ENCODE peak calls at places on chromosomes 11 and 22, in seven cellular contexts. One of them, this sample, is unnamed.

GRCh38 chr11:13984616-13985474 is 22.3 kb downstream of the SPON1 start:
- DNase-seq in GM12878: no peak
- DNase-seq in HL-60: no peak
- DNase-seq in SK-N-SH: peak; percentile 31
- DNase-seq in HCT116: no peak
- DNase-seq in HepG2: no peak
- DNase-seq in GM23338: no peak
- DNase-seq in this sample: no peak

GRCh38 chr11:112227002-112227401 is 774 bp downstream of the PTS start:
- DNase-seq in HL-60: no peak
- DNase-seq in GM12878: no peak
- DNase-seq in HepG2: no peak
- DNase-seq in GM23338: peak; percentile 12
- DNase-seq in SK-N-SH: peak; percentile 35
- DNase-seq in HCT116: no peak
- DNase-seq in this sample: no peak

GRCh38 chr11:93917673-93918072 is 67.3 kb upstream of the VSTM5 start:
- DNase-seq in HCT116: no peak
- DNase-seq in HepG2: no peak
- DNase-seq in SK-N-SH: no peak
- DNase-seq in HL-60: no peak
- DNase-seq in GM23338: no peak
- DNase-seq in GM12878: no peak
- DNase-seq in this sample: no peak

GRCh38 chr11:134592391-134592990 is 180.4 kb upstream of the B3GAT1 start:
- DNase-seq in SK-N-SH: peak; percentile 51
- DNase-seq in HepG2: peak; percentile 15
- DNase-seq in HCT116: peak; percentile 49
- DNase-seq in GM12878: no peak
- DNase-seq in HL-60: peak; percentile 25
- DNase-seq in GM23338: peak; percentile 88
- DNase-seq in this sample: peak; percentile 25

GRCh38 chr11:79564288-79564925 is 123.6 kb upstream of the TENM4 start:
- DNase-seq in SK-N-SH: no peak
- DNase-seq in HL-60: no peak
- DNase-seq in GM12878: no peak
- DNase-seq in HCT116: no peak
- DNase-seq in GM23338: no peak
- DNase-seq in HepG2: no peak
- DNase-seq in this sample: no peak

GRCh38 chr11:1149545-1149944 is 8.2 kb upstream of the MUC5AC start:
- DNase-seq in HepG2: no peak
- DNase-seq in GM23338: no peak
- DNase-seq in SK-N-SH: no peak
- DNase-seq in GM12878: no peak
- DNase-seq in HCT116: no peak
- DNase-seq in HL-60: no peak
- DNase-seq in this sample: no peak

GRCh38 chr11:65493367-65494176 is 5.3 kb upstream of the MALAT1 start:
- DNase-seq in GM23338: peak; percentile 18
- DNase-seq in SK-N-SH: no peak
- DNase-seq in GM12878: no peak
- DNase-seq in HepG2: peak; percentile 80
- DNase-seq in HL-60: no peak
- DNase-seq in HCT116: peak; percentile 94
- DNase-seq in this sample: no peak

GRCh38 chr11:45654242-45654641 is 11.2 kb downstream of the CHST1 start:
- DNase-seq in HL-60: no peak
- DNase-seq in HCT116: no peak
- DNase-seq in SK-N-SH: no peak
- DNase-seq in GM23338: no peak
- DNase-seq in HepG2: no peak
- DNase-seq in GM12878: no peak
- DNase-seq in this sample: no peak

GRCh38 chr11:108803781-108804180 is 138.9 kb downstream of the DDX10 start:
- DNase-seq in HL-60: no peak
- DNase-seq in HCT116: no peak
- DNase-seq in HepG2: no peak
- DNase-seq in GM12878: no peak
- DNase-seq in SK-N-SH: no peak
- DNase-seq in GM23338: no peak
- DNase-seq in this sample: no peak

GRCh38 chr22:21937821-21938070 is 14.9 kb downstream of the PPM1F start:
- DNase-seq in SK-N-SH: no peak
- DNase-seq in GM23338: no peak
- DNase-seq in HCT116: no peak
- DNase-seq in HepG2: no peak
- DNase-seq in HL-60: no peak
- DNase-seq in GM12878: no peak
- DNase-seq in this sample: no peak

GRCh38 chr11:1759151-1759850 is 4.4 kb downstream of the CTSD start:
- DNase-seq in HL-60: no peak
- DNase-seq in HepG2: no peak
- DNase-seq in GM23338: no peak
- DNase-seq in GM12878: no peak
- DNase-seq in SK-N-SH: no peak
- DNase-seq in HCT116: no peak
- DNase-seq in this sample: no peak

GRCh38 chr11:11039249-11039965 is 181.6 kb upstream of the ZBED5 start:
- DNase-seq in GM12878: no peak
- DNase-seq in GM23338: no peak
- DNase-seq in HepG2: no peak
- DNase-seq in HCT116: no peak
- DNase-seq in HL-60: no peak
- DNase-seq in SK-N-SH: no peak
- DNase-seq in this sample: no peak

GRCh38 chr11:76025068-76025467 is 181.2 kb downstream of the WNT11 start:
- DNase-seq in SK-N-SH: no peak
- DNase-seq in GM23338: no peak
- DNase-seq in HL-60: no peak
- DNase-seq in GM12878: no peak
- DNase-seq in HCT116: no peak
- DNase-seq in HepG2: no peak
- DNase-seq in this sample: no peak

GRCh38 chr11:62108017-62108750 is 15.6 kb upstream of the INCENP start:
- DNase-seq in HCT116: peak; percentile 59
- DNase-seq in HepG2: peak; percentile 65
- DNase-seq in SK-N-SH: peak; percentile 69
- DNase-seq in GM12878: peak; percentile 11
- DNase-seq in HL-60: peak; percentile 34
- DNase-seq in GM23338: peak; percentile 92
- DNase-seq in this sample: peak; percentile 52
- TF ChIP-seq REST in HCT116: no peak
- TF ChIP-seq REST in HepG2: no peak
- TF ChIP-seq REST in SK-N-SH: no peak
- TF ChIP-seq REST in GM12878: no peak
- TF ChIP-seq REST in HL-60: no peak
- TF ChIP-seq REST in GM23338: no peak
- TF ChIP-seq REST in this sample: no peak

DNA sequence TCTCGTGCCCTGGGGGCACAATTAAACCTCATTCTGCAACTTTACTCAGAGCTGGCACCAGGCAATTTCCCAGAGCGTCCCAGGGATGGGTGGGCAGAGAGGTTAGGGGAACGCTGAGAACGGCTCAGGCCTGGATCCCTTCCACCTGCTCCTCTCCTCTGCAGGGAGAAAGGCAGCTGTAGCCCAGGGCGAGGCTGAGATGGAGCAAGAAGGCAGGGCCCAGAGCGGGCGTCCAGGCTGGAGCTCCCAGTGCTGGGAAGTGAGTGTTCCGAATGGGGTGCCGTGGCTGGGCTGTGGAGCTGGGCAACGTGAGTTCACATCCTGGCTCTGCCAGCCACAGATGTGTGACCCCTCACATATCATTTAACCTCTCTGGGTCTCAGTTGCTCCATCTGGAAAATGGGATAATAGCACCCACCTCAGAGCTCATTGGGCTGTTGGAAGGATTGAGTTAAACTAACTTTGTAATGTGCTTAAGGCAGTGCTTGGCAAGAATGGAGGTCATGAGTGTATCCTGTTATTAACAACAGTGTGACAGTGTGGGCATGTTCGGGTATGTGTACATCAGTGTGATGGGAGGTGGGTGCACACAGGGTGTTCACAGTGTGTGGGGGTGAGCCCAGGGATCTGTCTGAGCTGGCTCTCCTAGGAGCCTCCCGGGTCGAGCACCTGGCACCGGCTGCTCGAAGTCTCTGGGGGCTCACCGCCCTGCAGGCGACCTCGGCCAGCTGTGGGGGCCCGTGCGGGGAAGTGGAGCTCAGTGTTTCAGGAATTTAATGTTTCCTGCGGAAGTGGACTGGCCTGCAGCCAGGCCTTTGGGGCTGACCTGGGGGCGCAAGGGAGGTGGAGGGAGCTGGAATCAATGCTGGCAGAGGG is 15.6 kb downstream of the OTUB1 start:
- DNase-seq in SK-N-SH: peak; percentile 41
- DNase-seq in HL-60: no peak
- DNase-seq in HepG2: no peak
- DNase-seq in HCT116: no peak
- DNase-seq in GM12878: no peak
- DNase-seq in GM23338: no peak
- DNase-seq in this sample: no peak
- TF ChIP-seq POLR2AphosphoS5 in SK-N-SH: no peak
- TF ChIP-seq POLR2AphosphoS5 in HL-60: no peak
- TF ChIP-seq POLR2AphosphoS5 in HepG2: no peak
- TF ChIP-seq POLR2AphosphoS5 in HCT116: no peak
- TF ChIP-seq POLR2AphosphoS5 in GM12878: no peak
- TF ChIP-seq POLR2AphosphoS5 in GM23338: no peak
- TF ChIP-seq POLR2AphosphoS5 in this sample: no peak

GRCh38 chr11:70826541-70826943 is 425.8 kb downstream of the SHANK2 start:
- DNase-seq in HepG2: no peak
- DNase-seq in GM23338: peak; percentile 62
- DNase-seq in GM12878: no peak
- DNase-seq in HCT116: no peak
- DNase-seq in HL-60: no peak
- DNase-seq in SK-N-SH: peak; percentile 83
- DNase-seq in this sample: no peak

GRCh38 chr11:70824590-70825300 is 426.4 kb downstream of the CTTN start:
- DNase-seq in GM12878: no peak
- DNase-seq in GM23338: peak; percentile 24
- DNase-seq in HepG2: no peak
- DNase-seq in HCT116: no peak
- DNase-seq in SK-N-SH: peak; percentile 47
- DNase-seq in HL-60: no peak
- DNase-seq in this sample: no peak

GRCh38 chr11:70825893-70826540 is 426.4 kb downstream of the SHANK2 start:
- DNase-seq in HepG2: no peak
- DNase-seq in HCT116: no peak
- DNase-seq in GM12878: no peak
- DNase-seq in HL-60: no peak
- DNase-seq in SK-N-SH: peak; percentile 54
- DNase-seq in GM23338: peak; percentile 28
- DNase-seq in this sample: no peak

GRCh38 chr11:70828498-70829159 is 423.7 kb downstream of the SHANK2 start:
- DNase-seq in GM23338: no peak
- DNase-seq in HepG2: no peak
- DNase-seq in HL-60: no peak
- DNase-seq in SK-N-SH: peak; percentile 53
- DNase-seq in HCT116: no peak
- DNase-seq in GM12878: no peak
- DNase-seq in this sample: no peak

DNA sequence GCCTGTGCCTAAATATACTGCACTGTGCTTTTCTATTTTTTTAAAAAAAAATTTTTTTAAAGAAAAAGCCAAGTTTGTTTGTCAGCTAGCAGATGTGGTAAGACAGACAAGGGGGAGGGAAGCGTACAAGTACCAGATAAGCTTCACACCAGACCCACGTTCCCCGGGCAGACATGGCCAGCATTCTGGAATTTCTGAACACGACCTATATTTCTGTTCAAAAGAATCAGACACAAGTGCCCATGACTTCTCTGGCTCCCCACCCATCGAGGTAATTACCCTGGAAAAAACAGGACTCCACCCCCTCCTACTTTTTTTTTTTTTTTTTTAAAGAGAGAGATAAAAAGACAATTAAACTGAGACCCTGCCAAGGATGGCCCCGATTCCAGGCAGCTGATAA is 425.4 kb downstream of the SHANK2 start:
- DNase-seq in SK-N-SH: peak; percentile 67
- DNase-seq in HL-60: no peak
- DNase-seq in GM12878: no peak
- DNase-seq in GM23338: no peak
- DNase-seq in HepG2: no peak
- DNase-seq in HCT116: no peak
- DNase-seq in this sample: no peak
- TF ChIP-seq REST in SK-N-SH: no peak
- TF ChIP-seq REST in HL-60: no peak
- TF ChIP-seq REST in GM12878: no peak
- TF ChIP-seq REST in GM23338: no peak
- TF ChIP-seq REST in HepG2: no peak
- TF ChIP-seq REST in HCT116: no peak
- TF ChIP-seq REST in this sample: no peak

GRCh38 chr11:87265132-87265531 is 227.4 kb downstream of the TMEM135 start:
- DNase-seq in SK-N-SH: no peak
- DNase-seq in HL-60: no peak
- DNase-seq in HepG2: no peak
- DNase-seq in HCT116: no peak
- DNase-seq in GM23338: no peak
- DNase-seq in GM12878: no peak
- DNase-seq in this sample: no peak

GRCh38 chr11:87263439-87263838 is 225.7 kb downstream of the TMEM135 start:
- DNase-seq in GM23338: no peak
- DNase-seq in GM12878: no peak
- DNase-seq in HepG2: no peak
- DNase-seq in HCT116: no peak
- DNase-seq in HL-60: no peak
- DNase-seq in SK-N-SH: no peak
- DNase-seq in this sample: no peak

GRCh38 chr11:87263979-87264378 is 226.2 kb downstream of the TMEM135 start:
- DNase-seq in GM12878: no peak
- DNase-seq in HL-60: no peak
- DNase-seq in SK-N-SH: no peak
- DNase-seq in GM23338: no peak
- DNase-seq in HepG2: no peak
- DNase-seq in HCT116: no peak
- DNase-seq in this sample: no peak

GRCh38 chr11:87266751-87267150 is 229.0 kb downstream of the TMEM135 start:
- DNase-seq in HepG2: no peak
- DNase-seq in HL-60: peak; percentile 9
- DNase-seq in SK-N-SH: no peak
- DNase-seq in GM12878: no peak
- DNase-seq in GM23338: no peak
- DNase-seq in HCT116: no peak
- DNase-seq in this sample: no peak

GRCh38 chr11:87265915-87266314 is 228.2 kb downstream of the TMEM135 start:
- DNase-seq in GM23338: no peak
- DNase-seq in HepG2: no peak
- DNase-seq in GM12878: no peak
- DNase-seq in SK-N-SH: no peak
- DNase-seq in HCT116: no peak
- DNase-seq in HL-60: no peak
- DNase-seq in this sample: no peak
- TF ChIP-seq POLR2AphosphoS5 in GM23338: no peak
- TF ChIP-seq POLR2AphosphoS5 in HepG2: no peak
- TF ChIP-seq POLR2AphosphoS5 in GM12878: no peak
- TF ChIP-seq POLR2AphosphoS5 in SK-N-SH: no peak
- TF ChIP-seq POLR2AphosphoS5 in HCT116: no peak
- TF ChIP-seq POLR2AphosphoS5 in HL-60: no peak
- TF ChIP-seq POLR2AphosphoS5 in this sample: no peak

This sample was measured in Panc1.